ENCODE peak calls at places on chromosomes 1 and 21, in nine cellular contexts. One of them, this sample, is unnamed.

GRCh38 chr1:145885738-145886287 is at the start of gene ANKRD35:
- DNase-seq in EH: peak
- DNase-seq in hypothalamus: peak
- DNase-seq in activated T-cell treated with anti-CD3 and anti-CD28 coated beads for 24 hours: peak
- DNase-seq in anterior cingulate cortex: peak
- DNase-seq in immature natural killer cell: peak
- DNase-seq in AG09319: no peak
- DNase-seq in H4: peak
- DNase-seq in NCI-H2029 treated with DMSO at 0.1 percent for 48 hours: peak
- DNase-seq in this sample: peak

GRCh38 chr1:114328505-114328904 is 174.8 kb upstream of the SYT6 start:
- DNase-seq in AG09319: no peak
- DNase-seq in EH: no peak
- DNase-seq in anterior cingulate cortex: no peak
- DNase-seq in hypothalamus: no peak
- DNase-seq in NCI-H2029 treated with DMSO at 0.1 percent for 48 hours: no peak
- DNase-seq in activated T-cell treated with anti-CD3 and anti-CD28 coated beads for 24 hours: no peak
- DNase-seq in H4: no peak
- DNase-seq in immature natural killer cell: no peak
- DNase-seq in this sample: no peak

GRCh38 chr1:184822267-184822666 is 67.6 kb upstream of the EDEM3 start:
- DNase-seq in H4: no peak
- DNase-seq in hypothalamus: no peak
- DNase-seq in NCI-H2029 treated with DMSO at 0.1 percent for 48 hours: peak
- DNase-seq in immature natural killer cell: no peak
- DNase-seq in activated T-cell treated with anti-CD3 and anti-CD28 coated beads for 24 hours: no peak
- DNase-seq in AG09319: no peak
- DNase-seq in EH: no peak
- DNase-seq in anterior cingulate cortex: no peak
- DNase-seq in this sample: no peak

GRCh38 chr1:88595355-88595754 is 88.7 kb upstream of the PKN2 start:
- DNase-seq in hypothalamus: no peak
- DNase-seq in AG09319: peak
- DNase-seq in H4: peak
- DNase-seq in activated T-cell treated with anti-CD3 and anti-CD28 coated beads for 24 hours: no peak
- DNase-seq in anterior cingulate cortex: no peak
- DNase-seq in immature natural killer cell: no peak
- DNase-seq in EH: peak
- DNase-seq in NCI-H2029 treated with DMSO at 0.1 percent for 48 hours: no peak
- DNase-seq in this sample: no peak

GRCh38 chr1:22753396-22754083 is 42.9 kb downstream of the EPHB2 start:
- DNase-seq in hypothalamus: no peak
- DNase-seq in EH: peak
- DNase-seq in activated T-cell treated with anti-CD3 and anti-CD28 coated beads for 24 hours: no peak
- DNase-seq in AG09319: peak
- DNase-seq in immature natural killer cell: no peak
- DNase-seq in anterior cingulate cortex: no peak
- DNase-seq in NCI-H2029 treated with DMSO at 0.1 percent for 48 hours: no peak
- DNase-seq in H4: no peak
- DNase-seq in this sample: no peak

GRCh38 chr1:209962856-209963255 is 24.8 kb downstream of the SYT14 start:
- DNase-seq in H4: no peak
- DNase-seq in NCI-H2029 treated with DMSO at 0.1 percent for 48 hours: no peak
- DNase-seq in hypothalamus: no peak
- DNase-seq in immature natural killer cell: no peak
- DNase-seq in AG09319: no peak
- DNase-seq in activated T-cell treated with anti-CD3 and anti-CD28 coated beads for 24 hours: no peak
- DNase-seq in anterior cingulate cortex: no peak
- DNase-seq in EH: no peak
- DNase-seq in this sample: no peak

GRCh38 chr1:193264313-193265065 is 78.1 kb upstream of the B3GALT2 start:
- DNase-seq in AG09319: no peak
- DNase-seq in H4: peak
- DNase-seq in EH: peak
- DNase-seq in NCI-H2029 treated with DMSO at 0.1 percent for 48 hours: no peak
- DNase-seq in activated T-cell treated with anti-CD3 and anti-CD28 coated beads for 24 hours: no peak
- DNase-seq in hypothalamus: no peak
- DNase-seq in anterior cingulate cortex: no peak
- DNase-seq in immature natural killer cell: no peak
- DNase-seq in this sample: no peak

GRCh38 chr1:1763657-1764621 is 14.3 kb downstream of the NADK start:
- DNase-seq in NCI-H2029 treated with DMSO at 0.1 percent for 48 hours: no peak
- DNase-seq in anterior cingulate cortex: peak
- DNase-seq in immature natural killer cell: no peak
- DNase-seq in EH: peak
- DNase-seq in AG09319: no peak
- DNase-seq in H4: peak
- DNase-seq in activated T-cell treated with anti-CD3 and anti-CD28 coated beads for 24 hours: no peak
- DNase-seq in hypothalamus: peak
- DNase-seq in this sample: peak

GRCh38 chr21:38716942-38717341 is 88.8 kb upstream of the ETS2 start:
- DNase-seq in activated T-cell treated with anti-CD3 and anti-CD28 coated beads for 24 hours: no peak
- DNase-seq in immature natural killer cell: no peak
- DNase-seq in anterior cingulate cortex: no peak
- DNase-seq in H4: no peak
- DNase-seq in NCI-H2029 treated with DMSO at 0.1 percent for 48 hours: no peak
- DNase-seq in EH: peak
- DNase-seq in AG09319: no peak
- DNase-seq in hypothalamus: no peak
- DNase-seq in this sample: no peak

GRCh38 chr1:181104042-181104789 is 15.7 kb downstream of the IER5 start:
- DNase-seq in NCI-H2029 treated with DMSO at 0.1 percent for 48 hours: no peak
- DNase-seq in EH: peak
- DNase-seq in anterior cingulate cortex: no peak
- DNase-seq in activated T-cell treated with anti-CD3 and anti-CD28 coated beads for 24 hours: no peak
- DNase-seq in AG09319: no peak
- DNase-seq in hypothalamus: no peak
- DNase-seq in immature natural killer cell: peak
- DNase-seq in H4: no peak
- DNase-seq in this sample: no peak

GRCh38 chr1:182146286-182146685 is 84.8 kb upstream of the ZNF648 start:
- DNase-seq in anterior cingulate cortex: no peak
- DNase-seq in NCI-H2029 treated with DMSO at 0.1 percent for 48 hours: no peak
- DNase-seq in hypothalamus: no peak
- DNase-seq in immature natural killer cell: no peak
- DNase-seq in activated T-cell treated with anti-CD3 and anti-CD28 coated beads for 24 hours: no peak
- DNase-seq in H4: no peak
- DNase-seq in AG09319: no peak
- DNase-seq in EH: no peak
- DNase-seq in this sample: no peak

GRCh38 chr1:36239941-36240637 is 15.8 kb downstream of the THRAP3 start:
- DNase-seq in hypothalamus: peak
- DNase-seq in EH: no peak
- DNase-seq in NCI-H2029 treated with DMSO at 0.1 percent for 48 hours: no peak
- DNase-seq in H4: no peak
- DNase-seq in AG09319: no peak
- DNase-seq in activated T-cell treated with anti-CD3 and anti-CD28 coated beads for 24 hours: no peak
- DNase-seq in anterior cingulate cortex: no peak
- DNase-seq in immature natural killer cell: no peak
- DNase-seq in this sample: no peak

GRCh38 chr21:44657635-44658183 is at the start of gene KRTAP12-3:
- DNase-seq in activated T-cell treated with anti-CD3 and anti-CD28 coated beads for 24 hours: no peak
- DNase-seq in hypothalamus: no peak
- DNase-seq in immature natural killer cell: peak
- DNase-seq in AG09319: no peak
- DNase-seq in NCI-H2029 treated with DMSO at 0.1 percent for 48 hours: no peak
- DNase-seq in H4: peak
- DNase-seq in EH: no peak
- DNase-seq in anterior cingulate cortex: no peak
- DNase-seq in this sample: no peak

GRCh38 chr1:150150511-150151021 is 850 bp downstream of the PLEKHO1 start:
- DNase-seq in immature natural killer cell: no peak
- DNase-seq in hypothalamus: no peak
- DNase-seq in H4: no peak
- DNase-seq in activated T-cell treated with anti-CD3 and anti-CD28 coated beads for 24 hours: no peak
- DNase-seq in EH: peak
- DNase-seq in anterior cingulate cortex: no peak
- DNase-seq in AG09319: no peak
- DNase-seq in NCI-H2029 treated with DMSO at 0.1 percent for 48 hours: no peak
- DNase-seq in this sample: no peak

GRCh38 chr1:117034791-117035290 is 25.3 kb upstream of the TTF2 start:
- DNase-seq in H4: no peak
- DNase-seq in AG09319: no peak
- DNase-seq in activated T-cell treated with anti-CD3 and anti-CD28 coated beads for 24 hours: no peak
- DNase-seq in hypothalamus: no peak
- DNase-seq in anterior cingulate cortex: no peak
- DNase-seq in immature natural killer cell: no peak
- DNase-seq in EH: no peak
- DNase-seq in NCI-H2029 treated with DMSO at 0.1 percent for 48 hours: no peak
- DNase-seq in this sample: no peak

GRCh38 chr1:1200876-1201810 is 5.2 kb downstream of the TNFRSF18 start:
- DNase-seq in activated T-cell treated with anti-CD3 and anti-CD28 coated beads for 24 hours: peak
- DNase-seq in H4: no peak
- DNase-seq in NCI-H2029 treated with DMSO at 0.1 percent for 48 hours: no peak
- DNase-seq in EH: peak
- DNase-seq in immature natural killer cell: peak
- DNase-seq in AG09319: no peak
- DNase-seq in anterior cingulate cortex: no peak
- DNase-seq in hypothalamus: no peak
- DNase-seq in this sample: no peak

GRCh38 chr1:53121319-53122172 is 20.9 kb downstream of the SLC1A7 start:
- DNase-seq in H4: peak
- DNase-seq in EH: peak
- DNase-seq in hypothalamus: no peak
- DNase-seq in NCI-H2029 treated with DMSO at 0.1 percent for 48 hours: no peak
- DNase-seq in AG09319: no peak
- DNase-seq in activated T-cell treated with anti-CD3 and anti-CD28 coated beads for 24 hours: no peak
- DNase-seq in immature natural killer cell: no peak
- DNase-seq in anterior cingulate cortex: no peak
- DNase-seq in this sample: no peak

GRCh38 chr1:223423641-223424233 is 30.5 kb downstream of the CCDC185 start:
- DNase-seq in anterior cingulate cortex: no peak
- DNase-seq in AG09319: no peak
- DNase-seq in hypothalamus: no peak
- DNase-seq in immature natural killer cell: no peak
- DNase-seq in EH: peak
- DNase-seq in H4: no peak
- DNase-seq in NCI-H2029 treated with DMSO at 0.1 percent for 48 hours: no peak
- DNase-seq in activated T-cell treated with anti-CD3 and anti-CD28 coated beads for 24 hours: no peak
- DNase-seq in this sample: no peak

GRCh38 chr1:217106231-217106630 is 383.0 kb upstream of the ESRRG start:
- DNase-seq in NCI-H2029 treated with DMSO at 0.1 percent for 48 hours: no peak
- DNase-seq in AG09319: no peak
- DNase-seq in immature natural killer cell: no peak
- DNase-seq in EH: peak
- DNase-seq in H4: no peak
- DNase-seq in anterior cingulate cortex: no peak
- DNase-seq in activated T-cell treated with anti-CD3 and anti-CD28 coated beads for 24 hours: no peak
- DNase-seq in hypothalamus: no peak
- DNase-seq in this sample: no peak

GRCh38 chr21:41580758-41581554 is 73.0 kb upstream of the TMPRSS2 start:
- DNase-seq in activated T-cell treated with anti-CD3 and anti-CD28 coated beads for 24 hours: no peak
- DNase-seq in H4: no peak
- DNase-seq in anterior cingulate cortex: no peak
- DNase-seq in EH: no peak
- DNase-seq in NCI-H2029 treated with DMSO at 0.1 percent for 48 hours: no peak
- DNase-seq in immature natural killer cell: no peak
- DNase-seq in hypothalamus: no peak
- DNase-seq in AG09319: no peak
- DNase-seq in this sample: no peak